ENCODE peak calls at places on chromosomes 2 and 18, in four cellular contexts. A, J, F and Z are unnamed samples.

GRCh38 chr2:240644171-240644651 is 18.9 kb downstream of the GPR35 start:
- DNase-seq in A (no peak), J (no peak), F (no peak), Z (no peak)

GRCh38 chr18:32730068-32730467 is 42.8 kb downstream of the KLHL14 start:
- DNase-seq in A (no peak), J (no peak), F (no peak), Z (no peak)

GRCh38 chr2:130836501-130837174 is at the start of gene ARHGEF4:
- DNase-seq in A (no peak), J (peak), F (no peak), Z (peak)

GRCh38 chr2:210399440-210400041 is 77.0 kb downstream of the LANCL1 start:
- DNase-seq in A (no peak), J (no peak), F (peak), Z (no peak)

GRCh38 chr2:2142350-2142749 is 188.7 kb downstream of the MYT1L start:
- DNase-seq in A (no peak), J (no peak), F (no peak), Z (no peak)

GRCh38 chr2:231680992-231681852 is 27.1 kb upstream of the PTMA start:
- DNase-seq in A (no peak), J (peak), F (peak), Z (peak)

GRCh38 chr2:234388591-234388990 is 108.3 kb downstream of the ARL4C start:
- DNase-seq in A (no peak), J (no peak), F (no peak), Z (no peak)

GRCh38 chr18:79614211-79615028 is 65.2 kb upstream of the CTDP1 start:
- DNase-seq in A (no peak), J (no peak), F (no peak), Z (no peak)

GRCh38 chr2:82256983-82257382 is 1952.4 kb upstream of the LRRTM1 start:
- DNase-seq in A (no peak), J (no peak), F (no peak), Z (no peak)

GRCh38 chr18:25896178-25896780 is 194.1 kb downstream of the SS18 start:
- DNase-seq in A (no peak), J (peak), F (peak), Z (peak)

GRCh38 chr2:132701810-132702209 is 31.8 kb upstream of the LYPD1 start:
- DNase-seq in A (no peak), J (no peak), F (no peak), Z (no peak)
- TF ChIP-seq ETV6 in A (no peak), J (no peak), F (no peak), Z (no peak)

DNA sequence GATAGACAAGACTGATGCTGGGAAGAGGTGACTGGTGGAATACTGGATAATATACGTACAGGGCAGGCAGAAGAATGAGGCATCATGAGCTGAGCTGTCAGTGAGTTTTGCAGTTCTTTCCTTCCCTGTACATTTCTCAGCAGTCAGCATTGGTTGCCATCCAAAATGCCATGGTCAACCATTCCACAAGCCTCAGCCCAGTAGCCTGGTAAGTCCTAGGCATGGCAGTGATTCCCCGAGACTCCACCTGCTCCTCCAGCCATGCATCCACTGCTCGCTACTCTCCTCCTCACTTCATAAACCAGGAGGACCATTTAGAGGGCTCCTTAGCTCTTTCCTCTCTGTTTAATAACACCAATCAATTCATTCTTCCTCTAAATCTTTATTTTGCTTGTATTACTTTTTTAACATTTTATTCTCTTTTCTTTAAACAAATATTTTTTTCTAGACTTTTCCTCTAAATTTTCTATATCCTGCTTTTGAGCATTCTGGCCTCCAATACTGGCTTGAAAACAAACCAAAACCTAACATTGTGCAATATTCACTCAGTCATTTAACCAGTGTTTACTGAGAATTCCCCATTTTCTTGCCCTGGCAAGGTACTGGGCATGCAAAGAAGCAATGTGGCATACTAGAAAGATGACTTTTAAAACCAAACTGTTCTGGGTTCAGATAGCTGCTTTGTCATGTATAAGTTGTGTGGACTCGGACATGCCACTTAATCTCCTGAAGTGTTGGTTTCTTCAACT is 185.0 kb upstream of the OSR1 start:
- DNase-seq in A (no peak), J (no peak), F (no peak), Z (no peak)
- TF ChIP-seq ETV6 in A (no peak), J (no peak), F (no peak), Z (no peak)

GRCh38 chr2:64283015-64283570 is 138.9 kb upstream of the PELI1 start:
- DNase-seq in A (no peak), J (no peak), F (no peak), Z (no peak)
- TF ChIP-seq ETV6 in A (no peak), J (no peak), F (no peak), Z (no peak)

GRCh38 chr2:12858786-12859185 is 142.1 kb downstream of the TRIB2 start:
- DNase-seq in A (no peak), J (no peak), F (no peak), Z (no peak)
- TF ChIP-seq ETV6 in A (no peak), J (no peak), F (no peak), Z (no peak)

GRCh38 chr18:36366994-36367839 is 69.7 kb downstream of the FHOD3 start:
- DNase-seq in A (peak), J (no peak), F (no peak), Z (no peak)
- TF ChIP-seq ETV6 in A (no peak), J (no peak), F (no peak), Z (no peak)

GRCh38 chr2:214484701-214485100 is 73.8 kb downstream of the VWC2L start:
- DNase-seq in A (no peak), J (no peak), F (no peak), Z (no peak)

GRCh38 chr2:214482716-214483115 is 71.9 kb downstream of the VWC2L start:
- DNase-seq in A (no peak), J (no peak), F (no peak), Z (no peak)

GRCh38 chr2:214477305-214477704 is 66.5 kb downstream of the VWC2L start:
- DNase-seq in A (no peak), J (no peak), F (no peak), Z (no peak)

GRCh38 chr2:214484239-214484638 is 73.4 kb downstream of the VWC2L start:
- DNase-seq in A (no peak), J (no peak), F (no peak), Z (no peak)

DNA sequence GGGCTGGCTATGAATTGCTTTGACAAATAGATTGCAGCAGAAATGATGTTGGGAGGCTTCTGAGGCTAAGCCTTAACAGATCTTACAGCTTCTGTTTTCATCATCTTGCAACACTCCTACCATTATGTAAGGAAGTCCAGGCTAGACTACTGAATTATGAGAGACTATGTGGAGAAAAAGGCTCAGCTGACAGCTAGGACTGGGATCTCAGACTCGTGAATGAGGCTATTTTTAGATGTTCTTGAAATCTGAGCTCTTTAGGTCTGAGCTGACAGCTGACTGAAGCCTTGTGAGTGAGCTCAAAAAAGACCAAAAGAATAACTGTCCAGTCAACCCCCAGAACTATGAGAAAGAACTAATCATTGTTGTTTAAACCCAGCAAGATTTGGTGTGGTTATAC is 70.3 kb downstream of the VWC2L start:
- DNase-seq in A (no peak), J (no peak), F (no peak), Z (no peak)
- TF ChIP-seq ETV6 in A (no peak), J (no peak), F (no peak), Z (no peak)

GRCh38 chr2:151658081-151658480 is 76.2 kb downstream of the NEB start:
- DNase-seq in A (no peak), J (no peak), F (no peak), Z (no peak)

GRCh38 chr2:151665959-151666358 is 68.3 kb downstream of the NEB start:
- DNase-seq in A (no peak), J (no peak), F (no peak), Z (no peak)

GRCh38 chr2:151657667-151658076 is 76.6 kb downstream of the NEB start:
- DNase-seq in A (no peak), J (no peak), F (no peak), Z (no peak)

GRCh38 chr2:151664520-151664919 is 69.8 kb downstream of the NEB start:
- DNase-seq in A (no peak), J (no peak), F (no peak), Z (no peak)

DNA sequence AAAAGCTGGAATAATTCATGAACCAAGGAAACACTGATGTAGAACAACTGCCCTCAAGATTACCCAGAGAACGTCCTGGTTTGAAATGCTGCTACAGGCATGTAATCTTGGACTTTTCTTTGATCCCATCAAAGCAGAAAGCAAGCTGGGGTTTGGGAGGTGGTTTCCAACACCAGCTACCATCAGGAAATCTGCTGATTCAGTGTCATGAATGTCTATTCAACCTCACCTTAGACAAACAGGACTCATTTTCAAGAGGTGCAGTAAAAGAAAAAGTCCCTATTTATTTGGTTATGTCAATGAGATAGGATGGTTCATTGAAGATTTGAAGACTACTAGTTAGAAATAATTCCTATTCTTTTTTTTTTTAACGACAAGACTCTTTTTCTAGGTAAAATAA is 72.7 kb downstream of the NEB start:
- DNase-seq in A (no peak), J (no peak), F (no peak), Z (no peak)
- TF ChIP-seq ETV6 in A (no peak), J (no peak), F (no peak), Z (no peak)

DNA sequence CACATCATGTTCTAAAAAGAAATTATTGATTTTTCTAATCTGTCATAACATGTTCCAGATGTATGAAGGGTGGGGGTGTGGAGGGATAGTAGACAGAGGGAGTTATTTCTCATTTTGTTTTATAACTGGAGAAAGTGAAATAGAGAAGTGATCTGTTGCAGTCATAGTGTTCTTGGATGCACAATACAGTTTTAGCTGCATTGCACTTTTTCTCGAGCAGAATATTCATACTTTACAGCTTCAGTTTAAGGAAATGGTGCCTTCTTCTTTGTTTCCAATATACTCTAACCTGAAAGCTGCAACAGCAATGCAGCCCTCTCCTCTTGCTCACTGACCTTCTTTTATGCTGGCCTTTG is 97.7 kb upstream of the UGP2 start:
- DNase-seq in A (no peak), J (no peak), F (no peak), Z (no peak)
- TF ChIP-seq ETV6 in A (no peak), J (no peak), F (no peak), Z (no peak)

GRCh38 chr2:30267576-30267975 is 36.2 kb downstream of the LBH start:
- DNase-seq in A (no peak), J (no peak), F (no peak), Z (no peak)
- TF ChIP-seq ETV6 in A (no peak), J (no peak), F (no peak), Z (no peak)